ENCODE peak calls at places on chromosome 6, in four cellular contexts. K, O, L and B are unnamed samples.

GRCh38 chr6:19842030-19842429 is 4.9 kb downstream of the ID4 start:
- DNase-seq in O (no peak), L (no peak), K (no peak), B (no peak)

GRCh38 chr6:73696990-73697651 is 1.1 kb downstream of the CD109 start:
- DNase-seq in O (no peak), K (no peak), L (no peak), B (no peak)

GRCh38 chr6:74356385-74356784 is 660.4 kb downstream of the CD109 start:
- DNase-seq in K (no peak), O (no peak), L (no peak), B (no peak)

GRCh38 chr6:80523531-80523970 is 417.1 kb downstream of the BCKDHB start:
- DNase-seq in K (peak; percentile 25), L (no peak), O (peak; percentile 9), B (no peak)

GRCh38 chr6:119856136-119856535 is 506.6 kb upstream of the MAN1A1 start:
- DNase-seq in O (no peak), K (no peak), L (no peak), B (no peak)

GRCh38 chr6:145815351-145815772 is 767 bp upstream of the FBXO30 start:
- DNase-seq in K (no peak), O (peak; percentile 42), L (no peak), B (no peak)

GRCh38 chr6:141202641-141203040 is 930.1 kb upstream of the GJE1 start:
- DNase-seq in K (no peak), L (no peak), O (no peak), B (no peak)

GRCh38 chr6:45478235-45478634 is 100.5 kb upstream of the SUPT3H start:
- DNase-seq in K (peak; percentile 47), O (no peak), L (no peak), B (no peak)

GRCh38 chr6:26230336-26230735 is 134.7 kb upstream of the BTN3A2 start:
- DNase-seq in K (no peak), O (no peak), L (no peak), B (no peak)

GRCh38 chr6:25984265-25984664 is 21.7 kb downstream of the TRIM38 start:
- DNase-seq in K (no peak), L (no peak), O (no peak), B (no peak)